ENCODE peak calls at places on chromosomes 11 and 22, in seven cellular contexts. M is stimulated activated CD8-positive, alpha-beta memory T cell treated with anti-CD3 and anti-CD28 coated beads, Interleukin-2, amount 100 ng/mL, for 48 hours; K is AG04449; R is M059J; N is MCF 10A; P is T-helper 2 cell; H is fibroblast of mammary gland. J is an unnamed sample.

GRCh38 chr11:94305146-94305545 is 766 bp downstream of the IZUMO1R start:
- DNase-seq in M (no peak), K (no peak), R (peak; percentile 33), N (peak; percentile 47), P (no peak), H (peak; percentile 37), J (no peak)

GRCh38 chr11:70233511-70233919 is 30.4 kb downstream of the FADD start:
- DNase-seq in M (no peak), K (peak; percentile 29), R (peak; percentile 100), N (peak; percentile 99), P (no peak), H (peak; percentile 83), J (no peak)

GRCh38 chr11:117199061-117199915 is at the start of gene TAGLN:
- DNase-seq in M (no peak), K (peak; percentile 87), R (peak; percentile 92), N (peak; percentile 47), P (no peak), H (peak; percentile 72), J (no peak)

GRCh38 chr11:19648321-19648720 is 64.3 kb upstream of the NAV2 start:
- DNase-seq in M (no peak), K (no peak), R (peak; percentile 62), N (no peak), P (no peak), H (no peak), J (no peak)

GRCh38 chr11:72072348-72072747 is 8.0 kb downstream of the NUMA1 start:
- DNase-seq in M (no peak), K (no peak), R (peak; percentile 93), N (peak; percentile 62), P (no peak), H (peak; percentile 61), J (no peak)

GRCh38 chr22:50118557-50119168 is 28.9 kb downstream of the MOV10L1 start:
- DNase-seq in M (no peak), K (peak; percentile 50), R (peak; percentile 71), N (no peak), P (no peak), H (peak; percentile 90), J (no peak)

GRCh38 chr11:36598051-36598450 is at the start of gene RAG2:
- DNase-seq in M (no peak), K (no peak), R (no peak), N (no peak), P (no peak), H (no peak), J (no peak)

GRCh38 chr11:134537296-134537695 is 125.3 kb upstream of the B3GAT1 start:
- DNase-seq in M (no peak), K (no peak), R (no peak), N (no peak), P (no peak), H (no peak), J (no peak)

GRCh38 chr11:114256176-114256897 is 39.9 kb upstream of the NNMT start:
- DNase-seq in M (no peak), K (no peak), R (no peak), N (no peak), P (no peak), H (no peak), J (no peak)

GRCh38 chr22:46515208-46516111 is 22.0 kb downstream of the CELSR1 start:
- DNase-seq in M (no peak), K (no peak), R (peak; percentile 47), N (no peak), P (no peak), H (no peak), J (no peak)

GRCh38 chr11:129292092-129292491 is 83.6 kb upstream of the BARX2 start:
- DNase-seq in M (no peak), K (no peak), R (no peak), N (no peak), P (no peak), H (no peak), J (no peak)

GRCh38 chr11:126147268-126148111 is 64.0 kb downstream of the RPUSD4 start:
- DNase-seq in M (no peak), K (no peak), R (no peak), N (no peak), P (no peak), H (no peak), J (no peak)

GRCh38 chr11:4919250-4919649 is at the start of gene OR51G2:
- DNase-seq in M (no peak), K (no peak), R (no peak), N (no peak), P (no peak), H (no peak), J (no peak)

GRCh38 chr11:83706581-83706980 is 420.4 kb upstream of the CCDC90B start:
- DNase-seq in M (no peak), K (no peak), R (no peak), N (peak; percentile 2), P (no peak), H (no peak), J (no peak)

GRCh38 chr11:11763796-11764427 is 77.9 kb upstream of the USP47 start:
- DNase-seq in M (no peak), K (no peak), R (no peak), N (no peak), P (no peak), H (no peak), J (no peak)

GRCh38 chr22:50224071-50224470 is 20.8 kb downstream of the TUBGCP6 start:
- DNase-seq in M (no peak), K (no peak), R (no peak), N (no peak), P (no peak), H (no peak), J (no peak)

GRCh38 chr11:99277281-99277680 is 256.5 kb downstream of the CNTN5 start:
- DNase-seq in M (no peak), K (no peak), R (no peak), N (no peak), P (no peak), H (no peak), J (no peak)

GRCh38 chr11:101706541-101706940 is 122.7 kb upstream of the TRPC6 start:
- DNase-seq in M (no peak), K (no peak), R (peak; percentile 59), N (peak; percentile 51), P (no peak), H (peak; percentile 54), J (no peak)

GRCh38 chr11:57396744-57397143 is 6.3 kb upstream of the PRG2 start:
- DNase-seq in M (no peak), K (no peak), R (no peak), N (no peak), P (no peak), H (no peak), J (no peak)

GRCh38 chr22:26992556-26992955 is 335.2 kb downstream of the MIAT start:
- DNase-seq in M (no peak), K (no peak), R (no peak), N (no peak), P (no peak), H (no peak), J (no peak)

GRCh38 chr11:66418986-66419308 is 1.9 kb upstream of the NPAS4 start:
- DNase-seq in M (no peak), K (no peak), R (no peak), N (no peak), P (no peak), H (no peak), J (no peak)

GRCh38 chr22:43829904-43830851 is 18.1 kb upstream of the EFCAB6 start:
- DNase-seq in M (no peak), K (no peak), R (no peak), N (no peak), P (no peak), H (peak; percentile 69), J (no peak)

GRCh38 chr22:37032535-37033460 is 13.3 kb downstream of the MPST start:
- DNase-seq in M (no peak), K (no peak), R (no peak), N (peak; percentile 96), P (no peak), H (peak; percentile 50), J (no peak)

GRCh38 chr11:129943036-129943435 is 47.7 kb upstream of the NFRKB start:
- DNase-seq in M (no peak), K (no peak), R (no peak), N (no peak), P (no peak), H (no peak), J (no peak)

GRCh38 chr11:21622995-21623394 is 569.9 kb upstream of the ANO5 start:
- DNase-seq in M (no peak), K (no peak), R (no peak), N (peak; percentile 0), P (no peak), H (no peak), J (no peak)

GRCh38 chr11:84655729-84656128 is 971.4 kb downstream of the DLG2 start:
- DNase-seq in M (no peak), K (no peak), R (no peak), N (no peak), P (no peak), H (no peak), J (no peak)

GRCh38 chr11:86274503-86274902 is 27.5 kb upstream of the HIKESHI start:
- DNase-seq in M (no peak), K (no peak), R (no peak), N (peak; percentile 15), P (no peak), H (no peak), J (no peak)

GRCh38 chr22:26170795-26171194 is 1.5 kb downstream of the SEZ6L start:
- DNase-seq in M (no peak), K (no peak), R (peak; percentile 4), N (no peak), P (no peak), H (no peak), J (no peak)

GRCh38 chr11:64340671-64341335 is 799 bp downstream of the CCDC88B start:
- DNase-seq in M (peak; percentile 85), K (no peak), R (no peak), N (no peak), P (peak; percentile 62), H (no peak), J (peak; percentile 70)

GRCh38 chr11:202490-202889 is 4.7 kb downstream of the BET1L start:
- DNase-seq in M (no peak), K (no peak), R (no peak), N (no peak), P (no peak), H (no peak), J (no peak)

GRCh38 chr11:69449320-69450063 is 32.0 kb upstream of the LINC01488 start:
- DNase-seq in M (no peak), K (no peak), R (no peak), N (no peak), P (no peak), H (no peak), J (no peak)

GRCh38 chr11:76322593-76323341 is 58.2 kb downstream of the THAP12 start:
- DNase-seq in M (no peak), K (no peak), R (no peak), N (no peak), P (no peak), H (no peak), J (no peak)

GRCh38 chr22:21951931-21952465 is 650 bp downstream of the PPM1F start:
- DNase-seq in M (no peak), K (no peak), R (peak; percentile 25), N (peak; percentile 24), P (no peak), H (peak; percentile 39), J (no peak)

GRCh38 chr11:117607449-117607848 is 189.6 kb downstream of the DSCAML1 start:
- DNase-seq in M (no peak), K (no peak), R (no peak), N (no peak), P (no peak), H (no peak), J (no peak)

GRCh38 chr11:120221115-120221752 is 10.4 kb downstream of the OAF start:
- DNase-seq in M (no peak), K (no peak), R (no peak), N (no peak), P (no peak), H (no peak), J (no peak)

GRCh38 chr11:2385156-2386151 is 8.3 kb downstream of the CD81 start:
- DNase-seq in M (no peak), K (no peak), R (no peak), N (no peak), P (peak; percentile 48), H (no peak), J (no peak)

GRCh38 chr11:93700830-93701229 is 39.3 kb downstream of the CEP295 start:
- DNase-seq in M (no peak), K (peak; percentile 3), R (peak; percentile 26), N (no peak), P (no peak), H (peak; percentile 9), J (no peak)

J was measured in T-cell.